ENCODE peak calls at places on chromosomes 13 and 19, in eight cellular contexts. Z is tibial artery, Y is nephron progenitor cell, T is CD14-positive monocyte, U is stomach, W is cardiac fibroblast, D is pancreas, B is lung. K is an unnamed sample.

GRCh38 chr13:100722517-100722916 is 47.9 kb upstream of the TMTC4 start:
- DNase-seq in Z (no peak), Y (no peak), T (no peak), U (no peak), W (no peak), D (no peak), B (no peak), K (no peak)

GRCh38 chr13:34401741-34402140 is 540.3 kb upstream of the NBEA start:
- DNase-seq in Z (no peak), Y (no peak), T (no peak), U (no peak), W (no peak), D (no peak), B (no peak), K (no peak)

GRCh38 chr19:58439576-58440554 is at the start of gene ZNF132:
- DNase-seq in Z (peak), Y (peak), T (peak), U (peak), W (peak), D (peak), B (peak), K (no peak)

GRCh38 chr19:47520343-47520806 is 5.5 kb upstream of the NAPA start:
- DNase-seq in Z (no peak), Y (no peak), T (no peak), U (no peak), W (no peak), D (no peak), B (no peak), K (no peak)

GRCh38 chr13:103762523-103762922 is 696.3 kb upstream of the SLC10A2 start:
- DNase-seq in Z (no peak), Y (no peak), T (no peak), U (no peak), W (no peak), D (no peak), B (no peak), K (no peak)

GRCh38 chr19:1239796-1240737 is 1.5 kb upstream of the ATP5F1D start:
- DNase-seq in Z (peak), Y (peak), T (peak), U (peak), W (peak), D (peak), B (peak), K (no peak)

GRCh38 chr13:49110122-49110831 is 109.9 kb upstream of the MLNR start:
- DNase-seq in Z (peak), Y (peak), T (peak), U (peak), W (peak), D (peak), B (peak), K (no peak)

GRCh38 chr13:94950303-94950702 is 238.0 kb upstream of the SOX21 start:
- DNase-seq in Z (no peak), Y (no peak), T (no peak), U (no peak), W (no peak), D (no peak), B (no peak), K (no peak)

GRCh38 chr13:41495044-41495443 is 37.7 kb downstream of the RGCC start:
- DNase-seq in Z (no peak), Y (no peak), T (no peak), U (no peak), W (no peak), D (no peak), B (no peak), K (no peak)

GRCh38 chr19:7533281-7533819 is 2.2 kb upstream of the PNPLA6 start:
- DNase-seq in Z (peak), Y (no peak), T (no peak), U (peak), W (peak), D (peak), B (peak), K (no peak)

GRCh38 chr19:10878253-10878652 is 6.9 kb downstream of the CARM1 start:
- DNase-seq in Z (no peak), Y (no peak), T (no peak), U (no peak), W (no peak), D (no peak), B (no peak), K (no peak)

GRCh38 chr13:30157616-30157993 is 149.7 kb downstream of the KATNAL1 start:
- DNase-seq in Z (no peak), Y (no peak), T (no peak), U (no peak), W (no peak), D (no peak), B (no peak), K (no peak)

GRCh38 chr19:5877427-5877826 is 7.1 kb upstream of the FUT5 start:
- DNase-seq in Z (no peak), Y (no peak), T (no peak), U (no peak), W (no peak), D (no peak), B (no peak), K (no peak)

GRCh38 chr19:49637865-49638350 is 2.0 kb downstream of the RRAS start:
- DNase-seq in Z (peak), Y (peak), T (no peak), U (peak), W (peak), D (peak), B (peak), K (peak)

GRCh38 chr19:45508931-45509691 is 1.8 kb downstream of the VASP start:
- DNase-seq in Z (peak), Y (peak), T (peak), U (peak), W (peak), D (peak), B (peak), K (no peak)

GRCh38 chr19:5832527-5833216 is 6.8 kb downstream of the FUT6 start:
- DNase-seq in Z (no peak), Y (no peak), T (no peak), U (no peak), W (no peak), D (no peak), B (no peak), K (no peak)

GRCh38 chr19:46753420-46754155 is 7.3 kb upstream of the STRN4 start:
- DNase-seq in Z (peak), Y (peak), T (no peak), U (peak), W (no peak), D (peak), B (peak), K (no peak)

GRCh38 chr19:9913237-9914000 is 22.9 kb downstream of the OLFM2 start:
- DNase-seq in Z (no peak), Y (peak), T (no peak), U (peak), W (no peak), D (peak), B (no peak), K (no peak)

GRCh38 chr13:86020350-86021002 is 221.3 kb upstream of the SLITRK6 start:
- DNase-seq in Z (no peak), Y (no peak), T (no peak), U (no peak), W (peak), D (no peak), B (no peak), K (no peak)

GRCh38 chr13:93476175-93476574 is 249.6 kb downstream of the GPC6 start:
- DNase-seq in Z (no peak), Y (no peak), T (no peak), U (no peak), W (peak), D (no peak), B (no peak), K (no peak)

GRCh38 chr13:25468330-25469178 is 96.8 kb downstream of the ATP8A2 start:
- DNase-seq in Z (no peak), Y (peak), T (no peak), U (no peak), W (no peak), D (peak), B (no peak), K (no peak)

GRCh38 chr19:51366999-51367564 is 894 bp upstream of the ETFB start:
- DNase-seq in Z (peak), Y (peak), T (peak), U (peak), W (no peak), D (peak), B (peak), K (no peak)

GRCh38 chr13:33494596-33495214 is 209.2 kb upstream of the STARD13 start:
- DNase-seq in Z (no peak), Y (no peak), T (no peak), U (no peak), W (peak), D (no peak), B (no peak), K (no peak)

GRCh38 chr13:74966814-74967213 is 515.2 kb downstream of the TBC1D4 start:
- DNase-seq in Z (no peak), Y (no peak), T (no peak), U (no peak), W (peak), D (no peak), B (no peak), K (no peak)

GRCh38 chr13:104143760-104144406 is 1077.7 kb upstream of the SLC10A2 start:
- DNase-seq in Z (no peak), Y (peak), T (no peak), U (no peak), W (no peak), D (no peak), B (no peak), K (no peak)

GRCh38 chr19:53792721-53793433 is 31.2 kb downstream of the NLRP12 start:
- DNase-seq in Z (peak), Y (peak), T (peak), U (peak), W (peak), D (peak), B (peak), K (no peak)

GRCh38 chr13:35086667-35087066 is 144.6 kb downstream of the NBEA start:
- DNase-seq in Z (no peak), Y (no peak), T (no peak), U (no peak), W (no peak), D (no peak), B (no peak), K (no peak)

GRCh38 chr13:110218601-110219201 is 88.3 kb downstream of the COL4A1 start:
- DNase-seq in Z (no peak), Y (no peak), T (no peak), U (no peak), W (no peak), D (no peak), B (no peak), K (no peak)

GRCh38 chr13:77918391-77919261 is at the start of gene EDNRB:
- DNase-seq in Z (peak), Y (peak), T (peak), U (peak), W (peak), D (peak), B (peak), K (peak)

GRCh38 chr13:77800219-77800618 is 102.7 kb downstream of the SLAIN1 start:
- DNase-seq in Z (no peak), Y (no peak), T (no peak), U (no peak), W (peak), D (no peak), B (no peak), K (no peak)

DNA sequence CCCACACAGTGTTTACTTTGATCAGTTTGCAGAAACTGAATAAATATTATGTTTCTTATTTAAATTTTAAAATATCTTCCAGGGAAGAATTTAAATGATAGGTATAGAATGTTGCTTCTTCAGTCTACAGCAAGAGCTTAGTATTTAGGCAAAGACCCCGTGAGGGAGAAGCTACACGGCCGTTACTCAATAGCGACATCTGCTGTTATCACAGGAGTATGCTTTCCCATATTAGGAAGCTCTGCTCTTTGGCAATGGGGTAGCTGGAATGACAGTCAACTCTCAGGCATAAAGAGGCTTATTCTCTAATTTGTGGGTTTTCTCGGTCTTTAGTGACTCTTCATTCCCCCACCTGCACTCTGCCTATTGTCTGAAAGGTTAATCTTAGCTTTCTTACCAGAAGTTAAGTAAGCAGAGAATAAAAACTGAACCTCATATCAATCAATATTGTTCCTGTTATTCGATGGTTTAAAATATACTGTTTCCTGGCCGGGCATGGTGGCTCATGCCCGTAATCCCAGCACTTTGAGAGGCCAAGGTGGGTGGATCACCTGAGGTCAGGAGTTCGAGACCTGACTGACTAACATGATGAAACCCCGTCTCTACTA is 13.2 kb upstream of the LHFPL6 start:
- DNase-seq in Z (peak), Y (peak), T (no peak), U (no peak), W (peak), D (no peak), B (no peak), K (no peak)
- TF ChIP-seq CTCF in Z (peak), Y (peak), T (peak), U (peak), W (peak), D (peak), B (peak), K (peak)

GRCh38 chr19:55611983-55612645 is 6.7 kb downstream of the ZNF865 start:
- DNase-seq in Z (no peak), Y (no peak), T (no peak), U (no peak), W (no peak), D (no peak), B (no peak), K (no peak)
- TF ChIP-seq CTCF in Z (no peak), Y (no peak), T (no peak), U (no peak), W (no peak), D (no peak), B (no peak), K (no peak)

GRCh38 chr13:60398438-60398891 is 1.4 kb downstream of the TDRD3 start:
- DNase-seq in Z (no peak), Y (no peak), T (no peak), U (no peak), W (peak), D (no peak), B (no peak), K (no peak)

GRCh38 chr13:60396783-60397692 is at the start of gene TDRD3:
- DNase-seq in Z (peak), Y (peak), T (peak), U (peak), W (peak), D (peak), B (peak), K (peak)

GRCh38 chr13:60396008-60396782 is 825 bp upstream of the TDRD3 start:
- DNase-seq in Z (peak), Y (peak), T (peak), U (peak), W (peak), D (peak), B (peak), K (peak)

GRCh38 chr13:60398949-60399589 is 2.0 kb downstream of the TDRD3 start:
- DNase-seq in Z (no peak), Y (no peak), T (no peak), U (peak), W (no peak), D (no peak), B (no peak), K (no peak)

DNA sequence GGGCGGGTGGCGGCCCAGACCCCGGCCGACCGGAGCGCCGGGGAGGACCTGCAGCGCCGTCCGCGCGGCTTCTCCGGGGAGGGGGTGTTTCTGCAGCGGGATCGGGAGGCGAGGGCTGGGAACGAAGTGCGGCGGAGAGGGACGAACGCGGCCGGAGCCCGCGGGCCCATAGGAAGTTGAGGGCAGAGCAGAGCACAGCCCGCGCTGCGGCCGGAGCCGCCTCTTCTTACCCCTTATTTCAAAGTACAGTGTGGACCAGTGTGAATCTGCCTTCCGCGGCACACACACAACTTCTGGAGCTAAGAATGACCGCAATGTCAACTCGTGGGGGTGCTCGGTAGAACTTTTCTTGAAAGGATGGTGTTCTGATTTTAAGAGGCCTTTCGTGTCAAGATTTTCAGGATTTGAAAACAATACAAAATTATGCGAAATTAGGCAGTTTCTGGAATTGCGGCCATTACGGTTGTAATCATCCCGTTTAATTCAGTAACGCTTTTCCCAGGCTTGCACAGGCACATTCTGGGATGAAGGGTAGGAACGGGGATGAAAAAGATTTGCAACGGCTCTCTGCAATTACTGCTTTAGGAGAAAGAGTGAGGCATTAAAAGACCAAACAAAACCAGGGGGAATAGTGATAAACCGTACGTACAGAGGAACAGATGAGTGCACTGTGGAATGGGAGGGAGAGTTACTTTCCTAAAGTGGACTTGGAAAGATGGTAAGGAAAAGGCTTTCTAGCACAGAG is 845 bp downstream of the TDRD3 start:
- DNase-seq in Z (peak), Y (peak), T (peak), U (peak), W (peak), D (peak), B (peak), K (peak)
- TF ChIP-seq CTCF in Z (no peak), Y (no peak), T (no peak), U (no peak), W (no peak), D (no peak), B (no peak), K (no peak)

GRCh38 chr13:99417151-99417820 is 84.0 kb upstream of the TM9SF2 start:
- DNase-seq in Z (no peak), Y (peak), T (no peak), U (peak), W (no peak), D (peak), B (no peak), K (no peak)
- TF ChIP-seq CTCF in Z (no peak), Y (no peak), T (no peak), U (no peak), W (no peak), D (no peak), B (no peak), K (no peak)

GRCh38 chr19:14097532-14098151 is 7.1 kb upstream of the SAMD1 start:
- DNase-seq in Z (no peak), Y (no peak), T (no peak), U (no peak), W (no peak), D (no peak), B (no peak), K (no peak)
- TF ChIP-seq CTCF in Z (peak), Y (no peak), T (peak), U (no peak), W (peak), D (no peak), B (no peak), K (peak)